ENCODE peak calls at places on chromosomes 7 and 10, in eight cellular contexts. H is endothelial cell, Z is A549, O is fibroblast of lung, T is GM10248, U is ovary, G is tibial nerve, P is WTC11. W is an unnamed sample.

GRCh38 chr10:126133906-126134703 is 237.7 kb downstream of the FANK1 start:
- DNase-seq in H (no peak), Z (peak), O (peak), T (no peak), U (no peak), G (no peak), P (no peak), W (peak)

GRCh38 chr7:20064181-20064970 is 152.8 kb downstream of the MACC1 start:
- DNase-seq in H (no peak), Z (no peak), O (peak), T (no peak), U (no peak), G (no peak), P (no peak), W (no peak)

GRCh38 chr7:110637252-110637651 is 453.7 kb upstream of the LRRN3 start:
- DNase-seq in H (no peak), Z (no peak), O (no peak), T (no peak), U (no peak), G (no peak), P (no peak), W (no peak)

GRCh38 chr10:123301077-123301875 is 147.1 kb downstream of the BUB3 start:
- DNase-seq in H (peak), Z (peak), O (peak), T (no peak), U (no peak), G (no peak), P (peak), W (no peak)

GRCh38 chr7:12864470-12865046 is 177.1 kb downstream of the ARL4A start:
- DNase-seq in H (no peak), Z (no peak), O (no peak), T (no peak), U (no peak), G (no peak), P (no peak), W (no peak)

GRCh38 chr7:106952658-106953231 is 87.7 kb downstream of the PIK3CG start:
- DNase-seq in H (no peak), Z (no peak), O (no peak), T (no peak), U (no peak), G (peak), P (no peak), W (no peak)

GRCh38 chr10:21355591-21356011 is 169.9 kb downstream of the SKIDA1 start:
- DNase-seq in H (no peak), Z (no peak), O (peak), T (no peak), U (no peak), G (no peak), P (no peak), W (no peak)

GRCh38 chr7:149285581-149285975 is 23.6 kb downstream of the ZNF783 start:
- DNase-seq in H (no peak), Z (peak), O (peak), T (no peak), U (peak), G (no peak), P (peak), W (no peak)

GRCh38 chr7:116895849-116896248 is 33.5 kb downstream of the CAPZA2 start:
- DNase-seq in H (no peak), Z (no peak), O (no peak), T (no peak), U (no peak), G (no peak), P (no peak), W (no peak)

GRCh38 chr10:29618341-29619171 is 16.2 kb downstream of the SVIL start:
- DNase-seq in H (no peak), Z (no peak), O (peak), T (no peak), U (peak), G (no peak), P (no peak), W (no peak)

GRCh38 chr7:144738708-144739314 is 97.0 kb downstream of the TPK1 start:
- DNase-seq in H (no peak), Z (peak), O (peak), T (peak), U (no peak), G (peak), P (no peak), W (no peak)

GRCh38 chr7:142420554-142421362 is 162.9 kb upstream of the PRSS58 start:
- DNase-seq in H (peak), Z (peak), O (peak), T (no peak), U (no peak), G (no peak), P (peak), W (no peak)

GRCh38 chr7:50092579-50093411 is at the start of gene ZPBP:
- DNase-seq in H (peak), Z (no peak), O (peak), T (peak), U (peak), G (peak), P (peak), W (no peak)

GRCh38 chr7:49660976-49661375 is 112.5 kb upstream of the VWC2 start:
- DNase-seq in H (no peak), Z (no peak), O (no peak), T (no peak), U (no peak), G (no peak), P (no peak), W (no peak)

GRCh38 chr10:91974960-91975359 is 51.4 kb downstream of the BTAF1 start:
- DNase-seq in H (no peak), Z (no peak), O (peak), T (no peak), U (no peak), G (no peak), P (no peak), W (no peak)

GRCh38 chr10:114261116-114261515 is 22.1 kb downstream of the VWA2 start:
- DNase-seq in H (no peak), Z (no peak), O (peak), T (no peak), U (no peak), G (no peak), P (no peak), W (no peak)

DNA sequence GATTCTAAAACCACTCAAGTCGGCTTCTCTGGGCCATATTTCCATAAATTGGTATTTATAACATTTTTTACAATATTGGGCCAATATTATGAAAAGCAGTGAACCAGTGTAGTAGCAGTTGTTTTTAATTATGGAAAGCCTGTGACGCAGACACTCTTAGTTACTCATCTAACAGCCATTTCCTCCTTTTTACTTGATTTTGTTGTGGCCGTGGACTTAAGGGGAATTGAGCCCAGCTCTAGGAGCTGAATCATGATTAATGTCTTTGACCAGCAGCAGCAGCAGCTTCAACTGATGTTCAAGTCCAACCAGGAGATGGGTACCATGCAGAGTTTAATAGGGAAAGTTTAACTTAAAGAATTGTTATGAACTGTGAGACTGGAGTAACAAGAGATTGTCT is 4.3 kb downstream of the LANCL2 start:
- DNase-seq in H (no peak), Z (no peak), O (peak), T (no peak), U (no peak), G (no peak), P (no peak), W (no peak)
- TF ChIP-seq CTCF in H (no peak), Z (no peak), O (no peak), T (no peak), U (no peak), G (no peak), P (no peak), W (no peak)

GRCh38 chr7:30430300-30430699 is 48.3 kb downstream of the NOD1 start:
- DNase-seq in H (no peak), Z (no peak), O (no peak), T (no peak), U (no peak), G (peak), P (no peak), W (no peak)

GRCh38 chr7:30434140-30434799 is 44.3 kb downstream of the NOD1 start:
- DNase-seq in H (no peak), Z (no peak), O (no peak), T (no peak), U (no peak), G (no peak), P (no peak), W (no peak)

GRCh38 chr7:30433506-30433905 is 45.1 kb downstream of the NOD1 start:
- DNase-seq in H (no peak), Z (no peak), O (no peak), T (no peak), U (no peak), G (no peak), P (no peak), W (no peak)

GRCh38 chr7:30430777-30431176 is 47.8 kb downstream of the NOD1 start:
- DNase-seq in H (no peak), Z (no peak), O (no peak), T (no peak), U (no peak), G (no peak), P (no peak), W (no peak)

GRCh38 chr7:30433082-30433481 is 45.5 kb downstream of the NOD1 start:
- DNase-seq in H (no peak), Z (no peak), O (peak), T (no peak), U (no peak), G (peak), P (peak), W (no peak)
- TF ChIP-seq CTCF in H (no peak), Z (no peak), O (no peak), T (no peak), U (no peak), G (no peak), P (no peak), W (no peak)

GRCh38 chr10:12252882-12253546 is 57.0 kb downstream of the CDC123 start:
- DNase-seq in H (peak), Z (peak), O (no peak), T (peak), U (no peak), G (no peak), P (peak), W (no peak)
- TF ChIP-seq CTCF in H (peak), Z (peak), O (peak), T (peak), U (no peak), G (no peak), P (no peak), W (peak)

GRCh38 chr7:30682131-30683083 is at the start of gene CRHR2:
- DNase-seq in H (peak), Z (peak), O (no peak), T (no peak), U (peak), G (no peak), P (peak), W (no peak)
- TF ChIP-seq CTCF in H (peak), Z (peak), O (peak), T (no peak), U (peak), G (no peak), P (no peak), W (peak)

GRCh38 chr7:134999136-134999535 is 12.8 kb downstream of the AGBL3 start:
- DNase-seq in H (no peak), Z (no peak), O (no peak), T (no peak), U (no peak), G (no peak), P (no peak), W (no peak)

GRCh38 chr7:134995239-134996096 is 9.2 kb downstream of the AGBL3 start:
- DNase-seq in H (no peak), Z (no peak), O (no peak), T (peak), U (no peak), G (no peak), P (no peak), W (no peak)

GRCh38 chr7:134997214-134997885 is 11.0 kb downstream of the AGBL3 start:
- DNase-seq in H (no peak), Z (no peak), O (no peak), T (no peak), U (no peak), G (no peak), P (no peak), W (no peak)

GRCh38 chr7:134993877-134994456 is 7.7 kb downstream of the AGBL3 start:
- DNase-seq in H (no peak), Z (no peak), O (no peak), T (no peak), U (no peak), G (no peak), P (no peak), W (no peak)

GRCh38 chr7:134996097-134996550 is 9.8 kb downstream of the AGBL3 start:
- DNase-seq in H (no peak), Z (no peak), O (peak), T (peak), U (no peak), G (no peak), P (no peak), W (no peak)
- TF ChIP-seq CTCF in H (no peak), Z (no peak), O (no peak), T (no peak), U (no peak), G (no peak), P (no peak), W (no peak)

GRCh38 chr7:94301024-94301588 is 93.6 kb upstream of the COL1A2 start:
- DNase-seq in H (peak), Z (peak), O (peak), T (no peak), U (peak), G (peak), P (peak), W (no peak)

GRCh38 chr7:94303736-94304135 is 91.0 kb upstream of the COL1A2 start:
- DNase-seq in H (no peak), Z (no peak), O (peak), T (no peak), U (peak), G (peak), P (no peak), W (no peak)

GRCh38 chr7:94307399-94308048 is 87.2 kb upstream of the COL1A2 start:
- DNase-seq in H (no peak), Z (no peak), O (no peak), T (no peak), U (no peak), G (no peak), P (no peak), W (no peak)

GRCh38 chr7:94305836-94306235 is 88.9 kb upstream of the COL1A2 start:
- DNase-seq in H (no peak), Z (no peak), O (no peak), T (no peak), U (no peak), G (no peak), P (no peak), W (no peak)

GRCh38 chr7:94304878-94305277 is 89.8 kb upstream of the COL1A2 start:
- DNase-seq in H (no peak), Z (no peak), O (no peak), T (no peak), U (no peak), G (no peak), P (no peak), W (no peak)
- TF ChIP-seq CTCF in H (no peak), Z (no peak), O (no peak), T (no peak), U (no peak), G (no peak), P (no peak), W (no peak)

GRCh38 chr7:14637968-14638367 is 264.6 kb downstream of the DGKB start:
- DNase-seq in H (no peak), Z (no peak), O (no peak), T (no peak), U (no peak), G (no peak), P (no peak), W (no peak)
- TF ChIP-seq CTCF in H (no peak), Z (no peak), O (no peak), T (no peak), U (no peak), G (no peak), P (no peak), W (no peak)

DNA sequence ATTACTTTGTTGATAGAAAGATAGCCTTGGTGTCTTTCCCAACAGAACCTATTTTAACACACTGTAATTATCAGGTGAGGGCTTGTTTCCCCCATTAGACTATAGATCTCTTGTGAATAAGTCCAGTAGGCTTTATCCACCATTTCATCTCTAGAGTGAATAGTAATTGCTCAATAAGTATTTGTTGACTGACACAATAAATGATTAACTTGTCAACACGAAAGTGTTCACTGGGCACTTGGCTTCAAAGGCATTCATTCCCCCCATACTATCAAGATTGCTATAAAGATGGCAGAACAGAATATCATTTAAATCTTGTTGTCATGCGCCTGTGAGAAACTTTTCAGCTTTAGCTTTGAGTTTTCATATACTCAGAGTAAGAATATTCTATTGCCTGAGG is 424.5 kb upstream of the LRRTM3 start:
- DNase-seq in H (no peak), Z (no peak), O (no peak), T (no peak), U (no peak), G (no peak), P (no peak), W (no peak)
- TF ChIP-seq CTCF in H (no peak), Z (no peak), O (no peak), T (no peak), U (no peak), G (no peak), P (no peak), W (no peak)

GRCh38 chr10:71241899-71242620 is 29.7 kb downstream of the UNC5B start:
- DNase-seq in H (no peak), Z (no peak), O (peak), T (no peak), U (no peak), G (no peak), P (no peak), W (no peak)
- TF ChIP-seq CTCF in H (no peak), Z (no peak), O (no peak), T (no peak), U (no peak), G (no peak), P (no peak), W (no peak)